ENCODE peak calls at places on chromosome 4, in four cellular contexts. I, O, W and H are unnamed samples. For H3K4me1, the result is how much of the 10 kb centered on the place peaks cover.

GRCh38 chr4:55008166-55009056 is 117.0 kb downstream of the KDR start:
- DNase-seq in I (no peak), O (no peak), W (peak), H (peak)

GRCh38 chr4:26861434-26862186 is 969 bp downstream of the STIM2 start:
- DNase-seq in W (peak), O (peak), I (peak), H (peak)

GRCh38 chr4:184408021-184408710 is 66.2 kb downstream of the IRF2 start:
- DNase-seq in W (peak), I (no peak), O (no peak), H (no peak)

GRCh38 chr4:150242820-150243458 is 164.7 kb downstream of the DCLK2 start:
- DNase-seq in I (no peak), O (no peak), W (peak), H (peak)

GRCh38 chr4:102439835-102440234 is 61.3 kb upstream of the NFKB1 start:
- DNase-seq in W (peak), I (no peak), O (no peak), H (no peak)

GRCh38 chr4:89998350-89999098 is 103.9 kb downstream of the MMRN1 start:
- DNase-seq in W (peak), O (no peak), I (no peak), H (no peak)

GRCh38 chr4:177386416-177386815 is 55.8 kb downstream of the AGA start:
- DNase-seq in I (no peak), O (no peak), W (no peak), H (no peak)

GRCh38 chr4:121951570-121952110 is at the start of gene TRPC3:
- DNase-seq in W (peak), I (peak), O (peak), H (no peak)

GRCh38 chr4:65777270-65777669 is 107.0 kb upstream of the EPHA5 start:
- DNase-seq in I (no peak), O (no peak), W (no peak), H (no peak)

GRCh38 chr4:140049024-140049923 is 104.7 kb downstream of the MAML3 start:
- DNase-seq in W (peak), O (peak), I (peak), H (peak)

GRCh38 chr4:107997001-107997788 is 7.5 kb downstream of the HADH start:
- DNase-seq in I (no peak), O (no peak), W (no peak), H (peak)

GRCh38 chr4:138249132-138249531 is 7.0 kb upstream of the SLC7A11 start:
- DNase-seq in O (no peak), I (no peak), W (no peak), H (no peak)

GRCh38 chr4:122827899-122828601 is 1.4 kb downstream of the FGF2 start:
- DNase-seq in W (peak), I (no peak), O (no peak), H (peak)

GRCh38 chr4:6474053-6474568 is 1.7 kb upstream of the PPP2R2C start:
- DNase-seq in W (no peak), O (no peak), I (no peak), H (peak)

GRCh38 chr4:127309360-127310095 is 323.2 kb upstream of the INTU start:
- DNase-seq in I (peak), W (no peak), O (no peak), H (no peak)

GRCh38 chr4:142083264-142083663 is 446.9 kb downstream of the IL15 start:
- DNase-seq in O (no peak), I (no peak), W (no peak), H (no peak)

GRCh38 chr4:184648220-184649025 is 824 bp downstream of the CASP3 start:
- DNase-seq in I (peak), W (peak), O (peak), H (peak)

GRCh38 chr4:4327652-4328121 is 37.6 kb downstream of the ZBTB49 start:
- DNase-seq in O (peak), I (no peak), W (peak), H (no peak)

GRCh38 chr4:123096038-123096437 is 173.6 kb upstream of the NUDT6 start:
- DNase-seq in W (no peak), O (no peak), I (no peak), H (peak)

GRCh38 chr4:48780867-48781219 is 764 bp upstream of the FRYL start:
- DNase-seq in I (peak), O (no peak), W (peak), H (peak)

GRCh38 chr4:2813446-2814405 is 20.8 kb downstream of the SH3BP2 start:
- DNase-seq in W (no peak), O (no peak), I (no peak), H (peak)
- H3K4me1 ChIP-seq in W (under half), O (half or more), I (under half), H (half or more)

DNA sequence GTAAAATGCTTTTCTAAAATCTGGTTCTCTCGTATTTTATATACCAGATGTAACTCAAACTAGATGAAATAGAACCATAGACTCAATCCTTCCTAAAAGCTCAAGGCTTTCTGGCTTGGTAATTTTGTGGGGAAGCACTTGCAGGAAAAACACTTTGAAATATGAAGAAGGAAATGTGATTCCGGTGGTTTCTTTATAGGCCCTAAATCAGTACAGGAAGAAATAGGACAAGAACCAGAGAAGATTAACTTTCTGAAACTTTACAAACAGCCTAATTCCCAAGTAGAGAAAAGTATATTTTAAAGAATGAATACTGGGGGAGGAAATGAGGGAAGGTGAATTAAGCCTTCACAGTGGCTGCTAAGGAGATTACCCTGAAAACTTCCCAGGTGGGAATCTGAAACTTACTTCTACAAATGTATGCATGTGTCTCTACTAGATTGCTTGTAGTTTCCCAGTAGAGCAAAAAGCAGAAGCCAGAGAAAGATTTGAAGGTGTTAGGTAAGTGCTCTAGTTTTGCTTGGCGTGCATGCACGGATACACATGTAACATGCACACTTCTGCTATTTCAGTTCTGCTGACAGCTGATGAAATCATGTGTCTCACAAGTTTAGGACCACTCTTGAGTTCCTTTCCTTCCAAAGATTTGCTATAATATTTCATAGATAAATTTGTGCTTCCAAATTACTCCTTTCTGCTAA is 92.1 kb downstream of the AFF1 start:
- DNase-seq in I (no peak), W (no peak), O (no peak), H (peak)
- H3K4me1 ChIP-seq in I (half or more), W (under half), O (half or more), H (under half)

DNA sequence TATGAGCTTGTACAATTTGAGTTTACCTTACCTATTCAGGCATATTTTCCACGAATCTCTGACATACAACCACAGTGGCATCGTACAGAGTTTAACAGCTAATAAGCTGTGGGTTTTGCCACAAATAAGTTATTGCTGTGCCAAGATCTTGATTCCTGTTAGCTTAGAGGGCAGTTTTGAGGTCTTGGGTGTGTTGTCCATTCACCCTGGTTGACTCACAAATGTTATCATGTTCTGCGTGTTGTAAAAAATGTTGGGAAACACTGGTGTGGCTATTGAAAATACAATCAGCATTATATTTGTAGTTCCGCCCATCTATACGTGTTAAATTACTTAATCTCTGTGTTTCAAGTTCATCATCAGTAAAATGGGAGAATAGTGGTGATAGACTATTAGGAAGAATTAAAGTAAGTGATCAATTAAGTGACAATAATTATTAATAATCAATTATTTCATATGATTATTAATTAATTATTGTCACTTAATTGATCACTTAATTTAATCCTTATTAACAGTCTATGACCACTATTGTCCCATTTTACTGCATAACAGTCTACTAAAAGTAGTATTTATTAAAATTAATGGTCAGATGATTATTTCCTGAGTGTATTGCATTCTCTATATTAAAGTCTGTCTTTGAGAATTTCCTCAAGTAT is 96.2 kb downstream of the TMA16 start:
- DNase-seq in I (no peak), W (no peak), O (no peak), H (peak)
- H3K4me1 ChIP-seq in I (under half), W (under half), O (under half), H (half or more)

DNA sequence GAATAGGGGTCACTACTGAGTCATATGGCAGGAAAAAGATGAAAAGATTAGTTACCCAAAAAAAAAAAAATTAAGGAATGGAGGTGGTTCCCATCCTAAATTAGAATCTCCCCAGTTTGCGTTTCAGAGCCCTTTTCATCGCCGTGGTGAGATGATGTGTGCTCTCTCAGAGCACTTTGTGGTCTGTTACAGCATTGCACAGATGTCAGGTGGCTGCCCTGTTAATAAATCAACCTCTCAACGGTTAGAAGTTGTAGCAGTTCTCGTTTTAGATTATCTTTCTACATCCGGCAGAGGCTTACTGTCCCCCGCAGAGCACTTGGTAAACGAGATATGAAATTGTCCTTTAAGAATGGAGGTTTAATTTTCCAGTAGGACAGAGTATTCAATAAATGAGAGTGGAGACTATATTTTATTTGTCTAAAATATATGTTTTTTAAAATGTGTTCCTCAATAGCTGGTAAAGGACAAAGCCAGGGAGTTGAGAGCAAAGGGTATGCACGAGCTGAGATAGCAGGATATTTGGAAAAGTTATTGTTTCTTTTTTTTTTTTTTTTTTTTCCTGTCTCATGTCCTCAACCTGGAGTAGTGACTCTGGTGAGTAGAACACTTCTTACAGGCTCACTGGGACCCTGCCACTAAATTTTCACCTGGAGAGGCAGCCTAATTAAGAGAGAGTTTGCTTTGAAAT is 26.9 kb downstream of the AFF1 start:
- DNase-seq in O (no peak), I (no peak), W (no peak), H (peak)
- H3K4me1 ChIP-seq in O (under half), I (under half), W (under half), H (half or more)

GRCh38 chr4:38677466-38677865 is 13.5 kb downstream of the KLF3 start:
- DNase-seq in W (no peak), I (no peak), O (no peak), H (no peak)
- H3K4me1 ChIP-seq in W (under half), I (half or more), O (half or more), H (under half)

DNA sequence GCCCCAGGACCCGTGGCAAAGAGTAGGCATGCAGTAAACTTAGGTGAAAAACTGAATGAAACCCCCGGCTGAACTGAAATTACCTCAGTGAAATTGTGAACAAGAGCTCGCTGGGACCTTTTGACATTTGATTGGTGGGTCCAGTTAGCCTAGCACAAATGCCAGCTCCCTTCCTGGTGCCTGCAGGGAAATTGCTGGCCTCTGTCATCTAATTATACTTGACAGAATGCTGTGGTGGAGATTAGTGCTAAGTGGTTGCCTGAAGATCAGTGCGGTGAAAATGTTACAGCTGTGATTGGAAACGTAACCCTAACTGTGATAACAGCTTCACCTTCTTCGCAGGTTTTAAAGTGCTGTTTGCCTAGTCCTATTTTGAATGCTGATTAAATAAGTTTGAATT is 43.0 kb downstream of the ADD1 start:
- DNase-seq in W (no peak), O (no peak), I (no peak), H (no peak)
- H3K4me1 ChIP-seq in W (under half), O (under half), I (under half), H (under half)